ENCODE peak calls at places on chromosomes 13 and 19, in six cellular contexts. One of them, this sample, is unnamed.

GRCh38 chr19:35882074-35882832 is 13.9 kb downstream of the APLP1 start:
- DNase-seq in BJ: no peak
- DNase-seq in LoVo: peak; percentile 43
- DNase-seq in activated CD4-positive, alpha-beta memory T cell treated with anti-CD3 and anti-CD28 coated beads, Interleukin-2, amount 10 ng/mL, durations not matched to agents 7 days and 5 days: peak; percentile 37
- DNase-seq in upper lobe of right lung: no peak
- DNase-seq in H54: peak; percentile 70
- DNase-seq in this sample: peak; percentile 87

GRCh38 chr13:28181413-28181812 is 43.1 kb downstream of the PAN3 start:
- DNase-seq in H54: peak; percentile 30
- DNase-seq in LoVo: no peak
- DNase-seq in activated CD4-positive, alpha-beta memory T cell treated with anti-CD3 and anti-CD28 coated beads, Interleukin-2, amount 10 ng/mL, durations not matched to agents 7 days and 5 days: no peak
- DNase-seq in BJ: peak; percentile 53
- DNase-seq in upper lobe of right lung: no peak
- DNase-seq in this sample: no peak

GRCh38 chr13:50635504-50635903 is 208.0 kb downstream of the DLEU7 start:
- DNase-seq in activated CD4-positive, alpha-beta memory T cell treated with anti-CD3 and anti-CD28 coated beads, Interleukin-2, amount 10 ng/mL, durations not matched to agents 7 days and 5 days: no peak
- DNase-seq in upper lobe of right lung: no peak
- DNase-seq in H54: no peak
- DNase-seq in BJ: no peak
- DNase-seq in LoVo: no peak
- DNase-seq in this sample: no peak

GRCh38 chr19:34096020-34096915 is 76.0 kb upstream of the LSM14A start:
- DNase-seq in upper lobe of right lung: no peak
- DNase-seq in activated CD4-positive, alpha-beta memory T cell treated with anti-CD3 and anti-CD28 coated beads, Interleukin-2, amount 10 ng/mL, durations not matched to agents 7 days and 5 days: no peak
- DNase-seq in LoVo: peak; percentile 63
- DNase-seq in H54: peak; percentile 50
- DNase-seq in BJ: no peak
- DNase-seq in this sample: peak; percentile 48

GRCh38 chr19:53102701-53103140 is 501 bp downstream of the ZNF160 start:
- DNase-seq in activated CD4-positive, alpha-beta memory T cell treated with anti-CD3 and anti-CD28 coated beads, Interleukin-2, amount 10 ng/mL, durations not matched to agents 7 days and 5 days: peak; percentile 61
- DNase-seq in upper lobe of right lung: peak; percentile 67
- DNase-seq in H54: peak; percentile 35
- DNase-seq in LoVo: peak; percentile 8
- DNase-seq in BJ: no peak
- DNase-seq in this sample: no peak

GRCh38 chr13:50127017-50127725 is 111.9 kb downstream of the KCNRG start:
- DNase-seq in upper lobe of right lung: peak; percentile 85
- DNase-seq in H54: no peak
- DNase-seq in BJ: no peak
- DNase-seq in activated CD4-positive, alpha-beta memory T cell treated with anti-CD3 and anti-CD28 coated beads, Interleukin-2, amount 10 ng/mL, durations not matched to agents 7 days and 5 days: peak; percentile 59
- DNase-seq in LoVo: no peak
- DNase-seq in this sample: no peak

GRCh38 chr19:34173145-34173956 is 1.0 kb downstream of the LSM14A start:
- DNase-seq in activated CD4-positive, alpha-beta memory T cell treated with anti-CD3 and anti-CD28 coated beads, Interleukin-2, amount 10 ng/mL, durations not matched to agents 7 days and 5 days: peak; percentile 33
- DNase-seq in H54: peak; percentile 44
- DNase-seq in upper lobe of right lung: no peak
- DNase-seq in LoVo: peak; percentile 58
- DNase-seq in BJ: no peak
- DNase-seq in this sample: no peak

GRCh38 chr13:27830010-27830409 is 37.7 kb downstream of the GSX1 start:
- DNase-seq in activated CD4-positive, alpha-beta memory T cell treated with anti-CD3 and anti-CD28 coated beads, Interleukin-2, amount 10 ng/mL, durations not matched to agents 7 days and 5 days: peak; percentile 55
- DNase-seq in H54: peak; percentile 35
- DNase-seq in BJ: no peak
- DNase-seq in upper lobe of right lung: peak; percentile 81
- DNase-seq in LoVo: peak; percentile 64
- DNase-seq in this sample: no peak

GRCh38 chr13:48876289-48876688 is 99.4 kb upstream of the FNDC3A start:
- DNase-seq in activated CD4-positive, alpha-beta memory T cell treated with anti-CD3 and anti-CD28 coated beads, Interleukin-2, amount 10 ng/mL, durations not matched to agents 7 days and 5 days: no peak
- DNase-seq in LoVo: no peak
- DNase-seq in H54: no peak
- DNase-seq in BJ: no peak
- DNase-seq in upper lobe of right lung: no peak
- DNase-seq in this sample: no peak

GRCh38 chr13:94351292-94352000 is 128.0 kb downstream of the DCT start:
- DNase-seq in activated CD4-positive, alpha-beta memory T cell treated with anti-CD3 and anti-CD28 coated beads, Interleukin-2, amount 10 ng/mL, durations not matched to agents 7 days and 5 days: no peak
- DNase-seq in LoVo: no peak
- DNase-seq in upper lobe of right lung: no peak
- DNase-seq in BJ: no peak
- DNase-seq in H54: peak; percentile 31
- DNase-seq in this sample: no peak